ENCODE peak calls at places on chromosome 2, in eight cellular contexts. One of them, this sample, is unnamed. For H3K27me3, the result is how much of the 10 kb centered on the place peaks cover.

GRCh38 chr2:241223211-241224067 is 35.0 kb downstream of the ANO7 start:
- DNase-seq in body of pancreas: no peak
- DNase-seq in breast epithelium: no peak
- DNase-seq in sigmoid colon: no peak
- DNase-seq in bronchial epithelial cell: peak
- DNase-seq in Peyer's patch: no peak
- DNase-seq in dorsolateral prefrontal cortex: no peak
- DNase-seq in cardiac muscle cell: no peak
- DNase-seq in this sample: peak

GRCh38 chr2:201235865-201236811 is 24.2 kb upstream of the CASP8 start:
- DNase-seq in dorsolateral prefrontal cortex: no peak
- DNase-seq in bronchial epithelial cell: peak
- DNase-seq in cardiac muscle cell: peak
- DNase-seq in Peyer's patch: peak
- DNase-seq in breast epithelium: peak
- DNase-seq in sigmoid colon: peak
- DNase-seq in body of pancreas: peak
- DNase-seq in this sample: peak

GRCh38 chr2:39433586-39434195 is 3.4 kb downstream of the MAP4K3 start:
- DNase-seq in body of pancreas: no peak
- DNase-seq in breast epithelium: no peak
- DNase-seq in Peyer's patch: no peak
- DNase-seq in cardiac muscle cell: peak
- DNase-seq in sigmoid colon: no peak
- DNase-seq in bronchial epithelial cell: no peak
- DNase-seq in dorsolateral prefrontal cortex: no peak
- DNase-seq in this sample: no peak

GRCh38 chr2:3627500-3628100 is 30.4 kb upstream of the ALLC start:
- DNase-seq in sigmoid colon: peak
- DNase-seq in body of pancreas: no peak
- DNase-seq in breast epithelium: no peak
- DNase-seq in cardiac muscle cell: no peak
- DNase-seq in Peyer's patch: no peak
- DNase-seq in dorsolateral prefrontal cortex: no peak
- DNase-seq in bronchial epithelial cell: no peak
- DNase-seq in this sample: no peak

GRCh38 chr2:71679481-71679880 is 226.1 kb downstream of the DYSF start:
- DNase-seq in bronchial epithelial cell: no peak
- DNase-seq in Peyer's patch: no peak
- DNase-seq in dorsolateral prefrontal cortex: no peak
- DNase-seq in cardiac muscle cell: no peak
- DNase-seq in breast epithelium: no peak
- DNase-seq in body of pancreas: no peak
- DNase-seq in sigmoid colon: peak
- DNase-seq in this sample: no peak

GRCh38 chr2:141554810-141555209 is 576.0 kb downstream of the LRP1B start:
- DNase-seq in breast epithelium: no peak
- DNase-seq in bronchial epithelial cell: peak
- DNase-seq in sigmoid colon: no peak
- DNase-seq in body of pancreas: peak
- DNase-seq in dorsolateral prefrontal cortex: no peak
- DNase-seq in cardiac muscle cell: peak
- DNase-seq in Peyer's patch: no peak
- DNase-seq in this sample: peak

GRCh38 chr2:231935815-231936214 is 9.6 kb upstream of the NPPC start:
- DNase-seq in body of pancreas: no peak
- DNase-seq in breast epithelium: no peak
- DNase-seq in Peyer's patch: no peak
- DNase-seq in dorsolateral prefrontal cortex: no peak
- DNase-seq in cardiac muscle cell: no peak
- DNase-seq in bronchial epithelial cell: no peak
- DNase-seq in sigmoid colon: no peak
- DNase-seq in this sample: no peak

GRCh38 chr2:54559593-54560145 is 103.5 kb downstream of the SPTBN1 start:
- DNase-seq in dorsolateral prefrontal cortex: no peak
- DNase-seq in cardiac muscle cell: no peak
- DNase-seq in bronchial epithelial cell: peak
- DNase-seq in sigmoid colon: peak
- DNase-seq in Peyer's patch: no peak
- DNase-seq in body of pancreas: peak
- DNase-seq in breast epithelium: peak
- DNase-seq in this sample: peak

GRCh38 chr2:98561902-98562695 is 46.2 kb downstream of the COA5 start:
- DNase-seq in cardiac muscle cell: peak
- DNase-seq in Peyer's patch: no peak
- DNase-seq in bronchial epithelial cell: no peak
- DNase-seq in sigmoid colon: peak
- DNase-seq in dorsolateral prefrontal cortex: no peak
- DNase-seq in breast epithelium: no peak
- DNase-seq in body of pancreas: no peak
- DNase-seq in this sample: no peak

GRCh38 chr2:15471606-15472005 is 89.5 kb downstream of the NBAS start:
- DNase-seq in body of pancreas: no peak
- DNase-seq in cardiac muscle cell: no peak
- DNase-seq in Peyer's patch: no peak
- DNase-seq in bronchial epithelial cell: no peak
- DNase-seq in dorsolateral prefrontal cortex: no peak
- DNase-seq in breast epithelium: no peak
- DNase-seq in sigmoid colon: no peak
- DNase-seq in this sample: no peak

GRCh38 chr2:45856391-45857055 is 205.0 kb downstream of the PRKCE start:
- DNase-seq in dorsolateral prefrontal cortex: no peak
- DNase-seq in bronchial epithelial cell: no peak
- DNase-seq in body of pancreas: no peak
- DNase-seq in Peyer's patch: no peak
- DNase-seq in sigmoid colon: no peak
- DNase-seq in breast epithelium: no peak
- DNase-seq in cardiac muscle cell: no peak
- DNase-seq in this sample: no peak

GRCh38 chr2:190534310-190535118 is at the start of gene NEMP2:
- DNase-seq in bronchial epithelial cell: no peak
- DNase-seq in sigmoid colon: peak
- DNase-seq in body of pancreas: peak
- DNase-seq in breast epithelium: peak
- DNase-seq in dorsolateral prefrontal cortex: peak
- DNase-seq in cardiac muscle cell: peak
- DNase-seq in Peyer's patch: peak
- DNase-seq in this sample: peak

GRCh38 chr2:10073706-10074105 is 6.5 kb downstream of the CYS1 start:
- DNase-seq in dorsolateral prefrontal cortex: no peak
- DNase-seq in breast epithelium: no peak
- DNase-seq in sigmoid colon: no peak
- DNase-seq in body of pancreas: no peak
- DNase-seq in bronchial epithelial cell: no peak
- DNase-seq in cardiac muscle cell: no peak
- DNase-seq in Peyer's patch: no peak
- DNase-seq in this sample: no peak

GRCh38 chr2:10071176-10071575 is 9.0 kb downstream of the CYS1 start:
- DNase-seq in sigmoid colon: no peak
- DNase-seq in body of pancreas: no peak
- DNase-seq in dorsolateral prefrontal cortex: no peak
- DNase-seq in cardiac muscle cell: no peak
- DNase-seq in Peyer's patch: no peak
- DNase-seq in bronchial epithelial cell: no peak
- DNase-seq in breast epithelium: no peak
- DNase-seq in this sample: no peak

GRCh38 chr2:10072656-10073480 is 7.3 kb downstream of the CYS1 start:
- DNase-seq in breast epithelium: peak
- DNase-seq in dorsolateral prefrontal cortex: peak
- DNase-seq in sigmoid colon: peak
- DNase-seq in body of pancreas: peak
- DNase-seq in bronchial epithelial cell: peak
- DNase-seq in Peyer's patch: peak
- DNase-seq in cardiac muscle cell: peak
- DNase-seq in this sample: peak

GRCh38 chr2:10075101-10075500 is 5.1 kb downstream of the CYS1 start:
- DNase-seq in bronchial epithelial cell: no peak
- DNase-seq in Peyer's patch: no peak
- DNase-seq in cardiac muscle cell: no peak
- DNase-seq in breast epithelium: no peak
- DNase-seq in dorsolateral prefrontal cortex: no peak
- DNase-seq in sigmoid colon: no peak
- DNase-seq in body of pancreas: no peak
- DNase-seq in this sample: no peak

GRCh38 chr2:10071595-10071994 is 8.6 kb downstream of the CYS1 start:
- DNase-seq in bronchial epithelial cell: no peak
- DNase-seq in breast epithelium: no peak
- DNase-seq in cardiac muscle cell: no peak
- DNase-seq in sigmoid colon: no peak
- DNase-seq in dorsolateral prefrontal cortex: no peak
- DNase-seq in Peyer's patch: no peak
- DNase-seq in body of pancreas: no peak
- DNase-seq in this sample: no peak
- TF ChIP-seq CTCF in bronchial epithelial cell: no peak
- TF ChIP-seq CTCF in breast epithelium: no peak
- TF ChIP-seq CTCF in cardiac muscle cell: no peak
- TF ChIP-seq CTCF in sigmoid colon: no peak
- TF ChIP-seq CTCF in dorsolateral prefrontal cortex: no peak
- TF ChIP-seq CTCF in Peyer's patch: no peak
- TF ChIP-seq CTCF in body of pancreas: no peak
- TF ChIP-seq CTCF in this sample: no peak

GRCh38 chr2:186624276-186624675 is 34.4 kb downstream of the ITGAV start:
- DNase-seq in cardiac muscle cell: no peak
- DNase-seq in bronchial epithelial cell: no peak
- DNase-seq in Peyer's patch: no peak
- DNase-seq in body of pancreas: no peak
- DNase-seq in breast epithelium: no peak
- DNase-seq in dorsolateral prefrontal cortex: no peak
- DNase-seq in sigmoid colon: no peak
- DNase-seq in this sample: no peak
- H3K27me3 ChIP-seq in cardiac muscle cell: under half
- H3K27me3 ChIP-seq in bronchial epithelial cell: under half
- H3K27me3 ChIP-seq in Peyer's patch: under half
- H3K27me3 ChIP-seq in body of pancreas: under half
- H3K27me3 ChIP-seq in breast epithelium: under half
- H3K27me3 ChIP-seq in dorsolateral prefrontal cortex: under half
- H3K27me3 ChIP-seq in sigmoid colon: under half
- H3K27me3 ChIP-seq in this sample: under half

GRCh38 chr2:226168496-226169160 is 631.0 kb downstream of the IRS1 start:
- DNase-seq in cardiac muscle cell: no peak
- DNase-seq in body of pancreas: no peak
- DNase-seq in Peyer's patch: no peak
- DNase-seq in dorsolateral prefrontal cortex: no peak
- DNase-seq in breast epithelium: no peak
- DNase-seq in sigmoid colon: no peak
- DNase-seq in bronchial epithelial cell: no peak
- DNase-seq in this sample: no peak
- TF ChIP-seq CTCF in cardiac muscle cell: no peak
- TF ChIP-seq CTCF in body of pancreas: no peak
- TF ChIP-seq CTCF in Peyer's patch: no peak
- TF ChIP-seq CTCF in dorsolateral prefrontal cortex: no peak
- TF ChIP-seq CTCF in breast epithelium: no peak
- TF ChIP-seq CTCF in sigmoid colon: no peak
- TF ChIP-seq CTCF in bronchial epithelial cell: no peak
- TF ChIP-seq CTCF in this sample: no peak

GRCh38 chr2:74503506-74504475 is 3.7 kb downstream of the PCGF1 start:
- DNase-seq in cardiac muscle cell: no peak
- DNase-seq in body of pancreas: no peak
- DNase-seq in Peyer's patch: no peak
- DNase-seq in sigmoid colon: no peak
- DNase-seq in dorsolateral prefrontal cortex: no peak
- DNase-seq in breast epithelium: no peak
- DNase-seq in bronchial epithelial cell: no peak
- DNase-seq in this sample: no peak

GRCh38 chr2:74504591-74504990 is 2.9 kb downstream of the PCGF1 start:
- DNase-seq in body of pancreas: no peak
- DNase-seq in breast epithelium: no peak
- DNase-seq in dorsolateral prefrontal cortex: no peak
- DNase-seq in cardiac muscle cell: no peak
- DNase-seq in bronchial epithelial cell: no peak
- DNase-seq in Peyer's patch: no peak
- DNase-seq in sigmoid colon: no peak
- DNase-seq in this sample: no peak

GRCh38 chr2:74501335-74502071 is 2.1 kb upstream of the LBX2 start:
- DNase-seq in cardiac muscle cell: no peak
- DNase-seq in dorsolateral prefrontal cortex: no peak
- DNase-seq in sigmoid colon: no peak
- DNase-seq in bronchial epithelial cell: no peak
- DNase-seq in body of pancreas: no peak
- DNase-seq in breast epithelium: no peak
- DNase-seq in Peyer's patch: no peak
- DNase-seq in this sample: no peak

GRCh38 chr2:74502147-74502719 is 2.8 kb upstream of the LBX2 start:
- DNase-seq in dorsolateral prefrontal cortex: no peak
- DNase-seq in Peyer's patch: no peak
- DNase-seq in sigmoid colon: no peak
- DNase-seq in cardiac muscle cell: no peak
- DNase-seq in body of pancreas: peak
- DNase-seq in bronchial epithelial cell: no peak
- DNase-seq in breast epithelium: no peak
- DNase-seq in this sample: no peak

GRCh38 chr2:74502720-74503505 is 3.5 kb upstream of the LBX2 start:
- DNase-seq in Peyer's patch: peak
- DNase-seq in cardiac muscle cell: peak
- DNase-seq in sigmoid colon: peak
- DNase-seq in breast epithelium: peak
- DNase-seq in bronchial epithelial cell: peak
- DNase-seq in dorsolateral prefrontal cortex: no peak
- DNase-seq in body of pancreas: peak
- DNase-seq in this sample: peak
- H3K27me3 ChIP-seq in Peyer's patch: under half
- H3K27me3 ChIP-seq in cardiac muscle cell: half or more
- H3K27me3 ChIP-seq in sigmoid colon: half or more
- H3K27me3 ChIP-seq in breast epithelium: under half
- H3K27me3 ChIP-seq in bronchial epithelial cell: under half
- H3K27me3 ChIP-seq in dorsolateral prefrontal cortex: half or more
- H3K27me3 ChIP-seq in body of pancreas: under half
- H3K27me3 ChIP-seq in this sample: under half

GRCh38 chr2:122748552-122749011 is 993.1 kb downstream of the TSN start:
- DNase-seq in Peyer's patch: no peak
- DNase-seq in sigmoid colon: no peak
- DNase-seq in dorsolateral prefrontal cortex: no peak
- DNase-seq in cardiac muscle cell: no peak
- DNase-seq in bronchial epithelial cell: peak
- DNase-seq in body of pancreas: no peak
- DNase-seq in breast epithelium: no peak
- DNase-seq in this sample: peak
- TF ChIP-seq CTCF in Peyer's patch: no peak
- TF ChIP-seq CTCF in sigmoid colon: no peak
- TF ChIP-seq CTCF in dorsolateral prefrontal cortex: no peak
- TF ChIP-seq CTCF in cardiac muscle cell: peak
- TF ChIP-seq CTCF in bronchial epithelial cell: no peak
- TF ChIP-seq CTCF in body of pancreas: no peak
- TF ChIP-seq CTCF in breast epithelium: no peak
- TF ChIP-seq CTCF in this sample: peak